ENCODE peak calls at places on chromosomes 12 and 14, in eight cellular contexts. One of them, this sample, is unnamed.

GRCh38 chr14:60722836-60723217 is 1.3 kb downstream of the SIX4 start:
- DNase-seq in NCI-H1048: no peak
- DNase-seq in NCI-H1105 treated with DMSO at 0.1 percent for 48 hours: peak; percentile 67
- DNase-seq in KBM-7: no peak
- DNase-seq in Right ventricle myocardium inferior: no peak
- DNase-seq in choroid plexus epithelial cell: peak; percentile 16
- DNase-seq in vagina: no peak
- DNase-seq in T-cell: no peak
- DNase-seq in this sample: peak; percentile 42

GRCh38 chr12:122874081-122874480 is 21.8 kb downstream of the VPS37B start:
- DNase-seq in Right ventricle myocardium inferior: no peak
- DNase-seq in vagina: no peak
- DNase-seq in choroid plexus epithelial cell: no peak
- DNase-seq in NCI-H1048: no peak
- DNase-seq in KBM-7: peak; percentile 63
- DNase-seq in NCI-H1105 treated with DMSO at 0.1 percent for 48 hours: no peak
- DNase-seq in T-cell: peak; percentile 52
- DNase-seq in this sample: no peak

GRCh38 chr12:2614341-2614740 is 180.4 kb upstream of the FKBP4 start:
- DNase-seq in choroid plexus epithelial cell: no peak
- DNase-seq in NCI-H1105 treated with DMSO at 0.1 percent for 48 hours: no peak
- DNase-seq in KBM-7: no peak
- DNase-seq in NCI-H1048: no peak
- DNase-seq in T-cell: no peak
- DNase-seq in Right ventricle myocardium inferior: no peak
- DNase-seq in vagina: no peak
- DNase-seq in this sample: no peak

GRCh38 chr12:107320929-107321618 is 227.7 kb upstream of the CRY1 start:
- DNase-seq in T-cell: peak; percentile 74
- DNase-seq in Right ventricle myocardium inferior: peak; percentile 82
- DNase-seq in vagina: no peak
- DNase-seq in NCI-H1048: no peak
- DNase-seq in KBM-7: peak; percentile 64
- DNase-seq in NCI-H1105 treated with DMSO at 0.1 percent for 48 hours: peak; percentile 83
- DNase-seq in choroid plexus epithelial cell: peak; percentile 71
- DNase-seq in this sample: no peak

GRCh38 chr12:21509768-21510167 is 8.2 kb downstream of the GOLT1B start:
- DNase-seq in choroid plexus epithelial cell: no peak
- DNase-seq in NCI-H1105 treated with DMSO at 0.1 percent for 48 hours: no peak
- DNase-seq in vagina: no peak
- DNase-seq in KBM-7: no peak
- DNase-seq in T-cell: no peak
- DNase-seq in Right ventricle myocardium inferior: no peak
- DNase-seq in NCI-H1048: no peak
- DNase-seq in this sample: peak; percentile 44

GRCh38 chr12:124507188-124508109 is 60.0 kb downstream of the NCOR2 start:
- DNase-seq in KBM-7: no peak
- DNase-seq in choroid plexus epithelial cell: peak; percentile 92
- DNase-seq in vagina: no peak
- DNase-seq in NCI-H1048: no peak
- DNase-seq in Right ventricle myocardium inferior: no peak
- DNase-seq in NCI-H1105 treated with DMSO at 0.1 percent for 48 hours: no peak
- DNase-seq in T-cell: no peak
- DNase-seq in this sample: no peak

GRCh38 chr14:98909251-98909944 is 362.6 kb downstream of the BCL11B start:
- DNase-seq in KBM-7: no peak
- DNase-seq in vagina: no peak
- DNase-seq in NCI-H1105 treated with DMSO at 0.1 percent for 48 hours: peak; percentile 4
- DNase-seq in T-cell: no peak
- DNase-seq in NCI-H1048: no peak
- DNase-seq in Right ventricle myocardium inferior: no peak
- DNase-seq in choroid plexus epithelial cell: no peak
- DNase-seq in this sample: no peak

GRCh38 chr14:80982711-80983110 is 27.3 kb downstream of the TSHR start:
- DNase-seq in Right ventricle myocardium inferior: no peak
- DNase-seq in vagina: no peak
- DNase-seq in NCI-H1048: no peak
- DNase-seq in choroid plexus epithelial cell: peak; percentile 4
- DNase-seq in KBM-7: no peak
- DNase-seq in T-cell: no peak
- DNase-seq in NCI-H1105 treated with DMSO at 0.1 percent for 48 hours: no peak
- DNase-seq in this sample: no peak

GRCh38 chr14:21090194-21090939 is 8.1 kb downstream of the ZNF219 start:
- DNase-seq in T-cell: peak; percentile 12
- DNase-seq in NCI-H1048: no peak
- DNase-seq in NCI-H1105 treated with DMSO at 0.1 percent for 48 hours: no peak
- DNase-seq in choroid plexus epithelial cell: no peak
- DNase-seq in Right ventricle myocardium inferior: no peak
- DNase-seq in KBM-7: peak; percentile 41
- DNase-seq in vagina: no peak
- DNase-seq in this sample: no peak

GRCh38 chr14:29089849-29090248 is 323.3 kb downstream of the FOXG1 start:
- DNase-seq in choroid plexus epithelial cell: no peak
- DNase-seq in T-cell: no peak
- DNase-seq in vagina: no peak
- DNase-seq in NCI-H1048: no peak
- DNase-seq in Right ventricle myocardium inferior: no peak
- DNase-seq in NCI-H1105 treated with DMSO at 0.1 percent for 48 hours: no peak
- DNase-seq in KBM-7: no peak
- DNase-seq in this sample: no peak

GRCh38 chr12:113007166-113007565 is 28.8 kb downstream of the OAS2 start:
- DNase-seq in NCI-H1048: no peak
- DNase-seq in choroid plexus epithelial cell: peak; percentile 54
- DNase-seq in T-cell: no peak
- DNase-seq in vagina: no peak
- DNase-seq in NCI-H1105 treated with DMSO at 0.1 percent for 48 hours: no peak
- DNase-seq in Right ventricle myocardium inferior: no peak
- DNase-seq in KBM-7: no peak
- DNase-seq in this sample: no peak

GRCh38 chr12:32987526-32987925 is 90.9 kb upstream of the PKP2 start:
- DNase-seq in vagina: no peak
- DNase-seq in NCI-H1048: no peak
- DNase-seq in choroid plexus epithelial cell: no peak
- DNase-seq in NCI-H1105 treated with DMSO at 0.1 percent for 48 hours: peak; percentile 58
- DNase-seq in Right ventricle myocardium inferior: no peak
- DNase-seq in T-cell: no peak
- DNase-seq in KBM-7: no peak
- DNase-seq in this sample: no peak

GRCh38 chr12:98440165-98440581 is 75.2 kb upstream of the TMPO start:
- DNase-seq in NCI-H1048: no peak
- DNase-seq in KBM-7: peak; percentile 99
- DNase-seq in NCI-H1105 treated with DMSO at 0.1 percent for 48 hours: no peak
- DNase-seq in choroid plexus epithelial cell: peak; percentile 99
- DNase-seq in vagina: no peak
- DNase-seq in T-cell: no peak
- DNase-seq in Right ventricle myocardium inferior: peak; percentile 83
- DNase-seq in this sample: no peak

GRCh38 chr14:38342803-38343202 is 86.9 kb upstream of the CLEC14A start:
- DNase-seq in KBM-7: no peak
- DNase-seq in Right ventricle myocardium inferior: no peak
- DNase-seq in vagina: no peak
- DNase-seq in NCI-H1105 treated with DMSO at 0.1 percent for 48 hours: no peak
- DNase-seq in T-cell: no peak
- DNase-seq in choroid plexus epithelial cell: peak; percentile 63
- DNase-seq in NCI-H1048: no peak
- DNase-seq in this sample: no peak

GRCh38 chr12:3777206-3777809 is 24.4 kb upstream of the CRACR2A start:
- DNase-seq in vagina: no peak
- DNase-seq in Right ventricle myocardium inferior: no peak
- DNase-seq in KBM-7: peak; percentile 52
- DNase-seq in NCI-H1048: no peak
- DNase-seq in NCI-H1105 treated with DMSO at 0.1 percent for 48 hours: peak; percentile 66
- DNase-seq in T-cell: no peak
- DNase-seq in choroid plexus epithelial cell: peak; percentile 74
- DNase-seq in this sample: peak; percentile 40

GRCh38 chr14:54490448-54490805 is 1.6 kb upstream of the GMFB start:
- DNase-seq in KBM-7: peak; percentile 47
- DNase-seq in choroid plexus epithelial cell: no peak
- DNase-seq in T-cell: no peak
- DNase-seq in NCI-H1048: no peak
- DNase-seq in Right ventricle myocardium inferior: no peak
- DNase-seq in NCI-H1105 treated with DMSO at 0.1 percent for 48 hours: no peak
- DNase-seq in vagina: no peak
- DNase-seq in this sample: no peak

GRCh38 chr12:46549527-46550265 is 177.1 kb upstream of the SLC38A2 start:
- DNase-seq in vagina: no peak
- DNase-seq in Right ventricle myocardium inferior: no peak
- DNase-seq in NCI-H1048: no peak
- DNase-seq in T-cell: no peak
- DNase-seq in NCI-H1105 treated with DMSO at 0.1 percent for 48 hours: no peak
- DNase-seq in choroid plexus epithelial cell: peak; percentile 94
- DNase-seq in KBM-7: peak; percentile 34
- DNase-seq in this sample: no peak

GRCh38 chr12:39930066-39930465 is 175.8 kb downstream of the SLC2A13 start:
- DNase-seq in NCI-H1105 treated with DMSO at 0.1 percent for 48 hours: no peak
- DNase-seq in choroid plexus epithelial cell: no peak
- DNase-seq in T-cell: no peak
- DNase-seq in Right ventricle myocardium inferior: no peak
- DNase-seq in vagina: no peak
- DNase-seq in NCI-H1048: no peak
- DNase-seq in KBM-7: no peak
- DNase-seq in this sample: no peak

GRCh38 chr12:68954811-68955210 is 21.8 kb upstream of the CPM start:
- DNase-seq in choroid plexus epithelial cell: no peak
- DNase-seq in NCI-H1105 treated with DMSO at 0.1 percent for 48 hours: no peak
- DNase-seq in KBM-7: no peak
- DNase-seq in vagina: no peak
- DNase-seq in T-cell: no peak
- DNase-seq in Right ventricle myocardium inferior: no peak
- DNase-seq in NCI-H1048: no peak
- DNase-seq in this sample: no peak

GRCh38 chr12:62438098-62438692 is 28.4 kb upstream of the MON2 start:
- DNase-seq in T-cell: peak; percentile 47
- DNase-seq in vagina: no peak
- DNase-seq in choroid plexus epithelial cell: peak; percentile 78
- DNase-seq in NCI-H1048: no peak
- DNase-seq in KBM-7: peak; percentile 66
- DNase-seq in Right ventricle myocardium inferior: no peak
- DNase-seq in NCI-H1105 treated with DMSO at 0.1 percent for 48 hours: peak; percentile 28
- DNase-seq in this sample: peak; percentile 43